ENCODE peak calls at places on chromosomes 11 and 22, in five cellular contexts. One of them, this sample, is unnamed.

GRCh38 chr22:29457730-29458129 is 19.3 kb downstream of the RFPL1 start:
- DNase-seq in breast epithelium: no peak
- DNase-seq in SK-N-SH: peak
- DNase-seq in sigmoid colon: no peak
- DNase-seq in vagina: no peak
- DNase-seq in this sample: peak

GRCh38 chr22:27715078-27715477 is 86.5 kb downstream of the MN1 start:
- DNase-seq in SK-N-SH: peak
- DNase-seq in breast epithelium: no peak
- DNase-seq in vagina: no peak
- DNase-seq in sigmoid colon: no peak
- DNase-seq in this sample: peak

GRCh38 chr22:29503811-29504372 is 23.9 kb downstream of the NEFH start:
- DNase-seq in vagina: no peak
- DNase-seq in SK-N-SH: no peak
- DNase-seq in breast epithelium: no peak
- DNase-seq in sigmoid colon: peak
- DNase-seq in this sample: no peak

GRCh38 chr22:38454361-38455062 is 487 bp downstream of the KCNJ4 start:
- DNase-seq in sigmoid colon: no peak
- DNase-seq in breast epithelium: no peak
- DNase-seq in SK-N-SH: peak
- DNase-seq in vagina: no peak
- DNase-seq in this sample: no peak

GRCh38 chr11:13216019-13217006 is 61.3 kb upstream of the BMAL1 start:
- DNase-seq in sigmoid colon: no peak
- DNase-seq in SK-N-SH: no peak
- DNase-seq in vagina: no peak
- DNase-seq in breast epithelium: no peak
- DNase-seq in this sample: no peak

GRCh38 chr22:37623075-37624016 is 14.7 kb downstream of the GGA1 start:
- DNase-seq in sigmoid colon: peak
- DNase-seq in breast epithelium: no peak
- DNase-seq in vagina: no peak
- DNase-seq in SK-N-SH: peak
- DNase-seq in this sample: peak

GRCh38 chr11:6498121-6498520 is 1.0 kb downstream of the DNHD1 start:
- DNase-seq in vagina: no peak
- DNase-seq in breast epithelium: no peak
- DNase-seq in SK-N-SH: no peak
- DNase-seq in sigmoid colon: no peak
- DNase-seq in this sample: no peak

GRCh38 chr11:3434976-3435375 is 56.0 kb upstream of the ZNF195 start:
- DNase-seq in breast epithelium: no peak
- DNase-seq in vagina: no peak
- DNase-seq in sigmoid colon: no peak
- DNase-seq in SK-N-SH: no peak
- DNase-seq in this sample: no peak

GRCh38 chr22:37633082-37633692 is 6.3 kb upstream of the SH3BP1 start:
- DNase-seq in SK-N-SH: no peak
- DNase-seq in sigmoid colon: no peak
- DNase-seq in breast epithelium: no peak
- DNase-seq in vagina: no peak
- DNase-seq in this sample: peak

GRCh38 chr11:2674681-2675131 is 25.1 kb downstream of the KCNQ1OT1 start:
- DNase-seq in sigmoid colon: peak
- DNase-seq in breast epithelium: peak
- DNase-seq in vagina: no peak
- DNase-seq in SK-N-SH: peak
- DNase-seq in this sample: peak

GRCh38 chr22:37562049-37562784 is 1.9 kb downstream of the CDC42EP1 start:
- DNase-seq in vagina: no peak
- DNase-seq in sigmoid colon: no peak
- DNase-seq in SK-N-SH: no peak
- DNase-seq in breast epithelium: no peak
- DNase-seq in this sample: no peak

GRCh38 chr11:10076458-10077141 is 217.4 kb downstream of the SBF2 start:
- DNase-seq in breast epithelium: no peak
- DNase-seq in vagina: no peak
- DNase-seq in sigmoid colon: peak
- DNase-seq in SK-N-SH: no peak
- DNase-seq in this sample: no peak

DNA sequence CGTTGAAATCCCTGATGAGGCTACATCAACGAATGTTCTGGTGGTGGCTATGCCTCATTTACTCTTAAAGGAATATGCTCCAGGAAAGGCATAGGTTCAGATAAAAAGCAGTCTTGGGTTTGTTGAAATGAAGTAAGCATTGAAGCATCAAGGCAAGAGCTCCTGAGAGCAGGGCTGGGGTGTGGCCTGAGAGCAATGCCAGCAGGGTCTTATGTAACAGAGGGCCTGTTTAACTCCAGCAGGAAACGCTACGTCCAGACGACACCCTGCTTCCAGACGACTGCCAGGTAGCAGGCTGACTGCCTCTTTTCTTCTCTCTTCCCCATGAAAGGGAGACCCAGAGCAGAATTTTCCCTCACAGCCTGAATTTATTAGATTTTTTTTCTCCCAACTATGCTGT is 127.1 kb upstream of the SLC5A12 start:
- DNase-seq in breast epithelium: no peak
- DNase-seq in SK-N-SH: no peak
- DNase-seq in vagina: no peak
- DNase-seq in sigmoid colon: peak
- DNase-seq in this sample: no peak
- H3K27ac ChIP-seq in breast epithelium: peak
- H3K27ac ChIP-seq in SK-N-SH: no peak
- H3K27ac ChIP-seq in vagina: peak
- H3K27ac ChIP-seq in sigmoid colon: peak
- H3K27ac ChIP-seq in this sample: no peak

DNA sequence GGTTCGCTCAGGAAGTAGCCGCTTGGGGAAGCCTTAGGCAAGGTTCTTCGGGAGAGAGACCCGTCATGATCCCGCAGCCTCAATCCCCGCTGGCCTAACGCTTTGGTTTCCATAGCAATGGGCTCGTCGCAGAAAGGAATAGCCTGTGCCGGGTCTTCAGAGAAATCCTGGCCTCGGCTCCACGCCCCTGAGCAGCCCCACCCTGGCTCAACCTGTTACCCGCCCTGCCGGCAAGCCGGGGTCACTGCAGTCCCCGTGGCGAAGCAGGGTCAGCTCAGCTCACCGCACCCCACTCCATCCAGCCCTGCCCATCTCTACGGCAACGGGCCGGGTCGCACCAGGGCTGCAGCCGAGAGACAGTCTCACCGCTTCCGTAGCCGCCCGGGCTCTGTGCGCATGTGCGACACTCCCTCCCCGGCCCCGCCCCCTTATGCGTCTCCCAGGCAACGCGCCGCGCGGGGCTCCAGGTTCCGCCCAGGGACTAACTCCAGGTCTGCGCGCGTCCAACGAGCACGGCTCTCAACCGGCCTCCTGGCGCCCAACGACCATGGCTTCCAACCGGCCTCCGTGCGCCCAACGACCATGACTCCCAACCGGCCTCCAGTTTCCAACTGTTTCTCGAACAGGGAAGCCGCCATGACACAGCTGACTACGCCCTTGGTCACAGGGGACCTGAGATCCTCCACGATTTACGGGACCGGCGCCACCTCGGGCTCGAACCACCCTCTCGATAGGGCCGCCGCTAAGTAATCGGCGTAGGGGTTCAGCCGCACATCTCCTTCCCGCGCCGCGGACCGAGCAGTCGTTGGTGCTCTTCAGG is at the start of gene DUSP18:
- DNase-seq in SK-N-SH: peak
- DNase-seq in vagina: no peak
- DNase-seq in sigmoid colon: peak
- DNase-seq in breast epithelium: peak
- DNase-seq in this sample: peak
- TF ChIP-seq CTCF in SK-N-SH: peak
- TF ChIP-seq CTCF in vagina: no peak
- TF ChIP-seq CTCF in sigmoid colon: no peak
- TF ChIP-seq CTCF in breast epithelium: no peak
- TF ChIP-seq CTCF in this sample: no peak

GRCh38 chr11:27196040-27196897 is 155.7 kb downstream of the BBOX1 start:
- DNase-seq in SK-N-SH: no peak
- DNase-seq in vagina: no peak
- DNase-seq in breast epithelium: no peak
- DNase-seq in sigmoid colon: no peak
- DNase-seq in this sample: no peak
- TF ChIP-seq POLR2AphosphoS5 in SK-N-SH: no peak
- TF ChIP-seq POLR2AphosphoS5 in vagina: no peak
- TF ChIP-seq POLR2AphosphoS5 in breast epithelium: no peak
- TF ChIP-seq POLR2AphosphoS5 in sigmoid colon: no peak
- TF ChIP-seq POLR2AphosphoS5 in this sample: no peak

GRCh38 chr11:118631510-118631909 is 24.1 kb downstream of the PHLDB1 start:
- DNase-seq in sigmoid colon: no peak
- DNase-seq in SK-N-SH: no peak
- DNase-seq in breast epithelium: no peak
- DNase-seq in vagina: no peak
- DNase-seq in this sample: no peak

GRCh38 chr11:118632577-118633318 is 25.3 kb downstream of the PHLDB1 start:
- DNase-seq in vagina: no peak
- DNase-seq in SK-N-SH: no peak
- DNase-seq in sigmoid colon: no peak
- DNase-seq in breast epithelium: no peak
- DNase-seq in this sample: no peak

GRCh38 chr11:118629761-118630661 is 22.6 kb downstream of the PHLDB1 start:
- DNase-seq in sigmoid colon: no peak
- DNase-seq in vagina: no peak
- DNase-seq in SK-N-SH: no peak
- DNase-seq in breast epithelium: no peak
- DNase-seq in this sample: no peak

GRCh38 chr11:118628861-118629549 is 21.6 kb downstream of the PHLDB1 start:
- DNase-seq in sigmoid colon: no peak
- DNase-seq in SK-N-SH: no peak
- DNase-seq in breast epithelium: no peak
- DNase-seq in vagina: no peak
- DNase-seq in this sample: no peak

GRCh38 chr11:118631109-118631508 is 23.7 kb downstream of the PHLDB1 start:
- DNase-seq in sigmoid colon: no peak
- DNase-seq in vagina: no peak
- DNase-seq in SK-N-SH: no peak
- DNase-seq in breast epithelium: no peak
- DNase-seq in this sample: no peak
- H3K27ac ChIP-seq in sigmoid colon: no peak
- H3K27ac ChIP-seq in vagina: no peak
- H3K27ac ChIP-seq in SK-N-SH: no peak
- H3K27ac ChIP-seq in breast epithelium: no peak
- H3K27ac ChIP-seq in this sample: no peak

GRCh38 chr22:42114721-42115120 is 15.9 kb downstream of the CYP2D6 start:
- DNase-seq in breast epithelium: no peak
- DNase-seq in vagina: no peak
- DNase-seq in SK-N-SH: no peak
- DNase-seq in sigmoid colon: no peak
- DNase-seq in this sample: no peak

GRCh38 chr22:42111798-42112197 is 18.8 kb downstream of the CYP2D6 start:
- DNase-seq in SK-N-SH: no peak
- DNase-seq in vagina: no peak
- DNase-seq in breast epithelium: no peak
- DNase-seq in sigmoid colon: no peak
- DNase-seq in this sample: no peak

GRCh38 chr22:42116848-42117424 is 13.7 kb downstream of the CYP2D6 start:
- DNase-seq in vagina: no peak
- DNase-seq in breast epithelium: no peak
- DNase-seq in SK-N-SH: no peak
- DNase-seq in sigmoid colon: no peak
- DNase-seq in this sample: no peak
- TF ChIP-seq CTCF in vagina: no peak
- TF ChIP-seq CTCF in breast epithelium: no peak
- TF ChIP-seq CTCF in SK-N-SH: no peak
- TF ChIP-seq CTCF in sigmoid colon: no peak
- TF ChIP-seq CTCF in this sample: no peak

GRCh38 chr11:812390-812789 is 2.6 kb downstream of the RPLP2 start:
- DNase-seq in vagina: no peak
- DNase-seq in breast epithelium: no peak
- DNase-seq in SK-N-SH: no peak
- DNase-seq in sigmoid colon: no peak
- DNase-seq in this sample: no peak
- TF ChIP-seq POLR2AphosphoS5 in vagina: no peak
- TF ChIP-seq POLR2AphosphoS5 in breast epithelium: no peak
- TF ChIP-seq POLR2AphosphoS5 in SK-N-SH: no peak
- TF ChIP-seq POLR2AphosphoS5 in sigmoid colon: no peak
- TF ChIP-seq POLR2AphosphoS5 in this sample: no peak

GRCh38 chr11:111379500-111380136 is 543 bp upstream of the POU2AF1 start:
- DNase-seq in vagina: no peak
- DNase-seq in SK-N-SH: no peak
- DNase-seq in breast epithelium: no peak
- DNase-seq in sigmoid colon: no peak
- DNase-seq in this sample: no peak
- H3K27ac ChIP-seq in vagina: no peak
- H3K27ac ChIP-seq in SK-N-SH: no peak
- H3K27ac ChIP-seq in breast epithelium: peak
- H3K27ac ChIP-seq in sigmoid colon: no peak
- H3K27ac ChIP-seq in this sample: peak

GRCh38 chr11:69297225-69297925 is 3.4 kb downstream of the MYEOV start:
- DNase-seq in vagina: no peak
- DNase-seq in breast epithelium: peak
- DNase-seq in SK-N-SH: peak
- DNase-seq in sigmoid colon: peak
- DNase-seq in this sample: peak
- TF ChIP-seq CTCF in vagina: no peak
- TF ChIP-seq CTCF in breast epithelium: no peak
- TF ChIP-seq CTCF in SK-N-SH: no peak
- TF ChIP-seq CTCF in sigmoid colon: no peak
- TF ChIP-seq CTCF in this sample: no peak

GRCh38 chr11:102343789-102344188 is 3.2 kb upstream of the BIRC2 start:
- DNase-seq in sigmoid colon: no peak
- DNase-seq in vagina: no peak
- DNase-seq in SK-N-SH: no peak
- DNase-seq in breast epithelium: no peak
- DNase-seq in this sample: no peak

GRCh38 chr11:102345923-102346322 is 1.1 kb upstream of the BIRC2 start:
- DNase-seq in breast epithelium: no peak
- DNase-seq in vagina: no peak
- DNase-seq in SK-N-SH: no peak
- DNase-seq in sigmoid colon: no peak
- DNase-seq in this sample: no peak

GRCh38 chr11:102338479-102339010 is 8.5 kb upstream of the BIRC2 start:
- DNase-seq in breast epithelium: no peak
- DNase-seq in vagina: no peak
- DNase-seq in sigmoid colon: no peak
- DNase-seq in SK-N-SH: no peak
- DNase-seq in this sample: no peak

GRCh38 chr11:102346456-102346747 is 612 bp upstream of the BIRC2 start:
- DNase-seq in SK-N-SH: no peak
- DNase-seq in vagina: no peak
- DNase-seq in sigmoid colon: no peak
- DNase-seq in breast epithelium: no peak
- DNase-seq in this sample: no peak

GRCh38 chr11:102341844-102342318 is 5.1 kb upstream of the BIRC2 start:
- DNase-seq in SK-N-SH: peak
- DNase-seq in vagina: no peak
- DNase-seq in sigmoid colon: peak
- DNase-seq in breast epithelium: peak
- DNase-seq in this sample: no peak
- TF ChIP-seq POLR2AphosphoS5 in SK-N-SH: no peak
- TF ChIP-seq POLR2AphosphoS5 in vagina: no peak
- TF ChIP-seq POLR2AphosphoS5 in sigmoid colon: no peak
- TF ChIP-seq POLR2AphosphoS5 in breast epithelium: no peak
- TF ChIP-seq POLR2AphosphoS5 in this sample: peak

GRCh38 chr11:96197221-96197620 is 145.8 kb downstream of the MAML2 start:
- DNase-seq in sigmoid colon: no peak
- DNase-seq in breast epithelium: no peak
- DNase-seq in SK-N-SH: no peak
- DNase-seq in vagina: no peak
- DNase-seq in this sample: no peak
- H3K27ac ChIP-seq in sigmoid colon: no peak
- H3K27ac ChIP-seq in breast epithelium: peak
- H3K27ac ChIP-seq in SK-N-SH: no peak
- H3K27ac ChIP-seq in vagina: no peak
- H3K27ac ChIP-seq in this sample: no peak

This sample was measured in spleen.